ENCODE peak calls at places on chromosomes 13 and 19, in four cellular contexts. D, R, A and L are unnamed samples.

GRCh38 chr13:21069561-21070004 is 8.2 kb upstream of the LATS2 start:
- DNase-seq in D (no peak), R (no peak), A (no peak), L (no peak)

GRCh38 chr19:1836458-1837221 is 11.6 kb downstream of the REXO1 start:
- DNase-seq in D (no peak), R (no peak), A (no peak), L (no peak)

GRCh38 chr19:1997353-1998233 is 17.9 kb downstream of the BTBD2 start:
- DNase-seq in D (no peak), R (no peak), A (no peak), L (no peak)

GRCh38 chr13:30727491-30728350 is 7.6 kb upstream of the ALOX5AP start:
- DNase-seq in D (no peak), R (no peak), A (no peak), L (no peak)

GRCh38 chr13:40129467-40129866 is 474.0 kb downstream of the COG6 start:
- DNase-seq in D (no peak), R (no peak), A (no peak), L (no peak)

GRCh38 chr13:24215732-24216131 is 55.2 kb downstream of the SPATA13 start:
- DNase-seq in D (no peak), R (no peak), A (no peak), L (no peak)

GRCh38 chr13:51681037-51681678 is 96.9 kb downstream of the WDFY2 start:
- DNase-seq in D (no peak), R (no peak), A (no peak), L (no peak)

GRCh38 chr19:48458016-48458415 is 2.6 kb downstream of the KCNJ14 start:
- DNase-seq in D (no peak), R (no peak), A (no peak), L (no peak)

GRCh38 chr13:73880365-73880764 is 253.8 kb downstream of the KLF12 start:
- DNase-seq in D (no peak), R (no peak), A (no peak), L (no peak)

GRCh38 chr19:11482384-11483050 is 1.7 kb upstream of the ELAVL3 start:
- DNase-seq in D (peak; percentile 93), R (peak; percentile 81), A (peak; percentile 92), L (no peak)

GRCh38 chr13:92838786-92839185 is 387.8 kb upstream of the GPC6 start:
- DNase-seq in D (no peak), R (no peak), A (no peak), L (no peak)

GRCh38 chr13:19069684-19070397 is 111.8 kb downstream of the TUBA3C start:
- DNase-seq in D (no peak), R (no peak), A (no peak), L (peak; percentile 61)

GRCh38 chr19:12733369-12733896 is 1.1 kb downstream of the TRIR start:
- DNase-seq in D (peak; percentile 62), R (peak; percentile 28), A (no peak), L (no peak)
- TF ChIP-seq CTCF in D (peak; percentile 30), R (peak; percentile 22), A (no peak), L (peak; percentile 65)

DNA sequence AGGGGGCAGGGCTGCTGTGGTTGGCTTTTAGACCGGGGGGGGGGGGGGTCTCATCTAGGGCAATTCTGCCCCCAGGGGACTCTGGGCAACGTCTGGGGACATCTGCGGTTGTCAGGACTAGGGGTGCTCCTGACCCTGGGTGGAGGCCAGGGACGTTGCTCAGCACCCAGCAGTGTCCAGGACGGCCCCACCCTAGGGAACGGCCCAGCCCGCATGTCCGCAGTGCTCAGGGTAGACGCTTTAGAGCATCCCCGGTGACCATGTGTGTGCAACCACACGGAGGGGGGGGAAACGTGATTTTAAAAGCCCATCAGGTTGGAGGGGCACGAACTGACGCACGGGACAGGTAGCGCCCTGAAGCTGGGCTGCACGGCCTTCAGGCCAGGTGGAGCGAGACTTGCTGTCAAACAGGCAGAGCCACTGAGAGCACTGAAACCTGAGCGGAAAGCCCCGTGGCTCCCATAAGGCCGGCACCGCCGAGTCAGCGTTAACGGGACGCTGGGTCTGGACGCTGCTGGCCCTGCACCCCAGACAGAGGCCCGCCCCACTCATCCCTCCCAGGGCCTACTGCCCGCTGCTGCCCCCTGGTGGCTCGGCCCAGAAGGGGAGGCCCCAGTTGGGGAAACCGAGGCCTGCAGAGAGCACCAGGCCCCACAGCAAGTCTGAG is 8.3 kb downstream of the CACTIN start:
- DNase-seq in D (peak; percentile 87), R (peak; percentile 75), A (no peak), L (no peak)
- TF ChIP-seq CTCF in D (peak; percentile 92), R (peak; percentile 97), A (peak; percentile 95), L (peak; percentile 90)

DNA sequence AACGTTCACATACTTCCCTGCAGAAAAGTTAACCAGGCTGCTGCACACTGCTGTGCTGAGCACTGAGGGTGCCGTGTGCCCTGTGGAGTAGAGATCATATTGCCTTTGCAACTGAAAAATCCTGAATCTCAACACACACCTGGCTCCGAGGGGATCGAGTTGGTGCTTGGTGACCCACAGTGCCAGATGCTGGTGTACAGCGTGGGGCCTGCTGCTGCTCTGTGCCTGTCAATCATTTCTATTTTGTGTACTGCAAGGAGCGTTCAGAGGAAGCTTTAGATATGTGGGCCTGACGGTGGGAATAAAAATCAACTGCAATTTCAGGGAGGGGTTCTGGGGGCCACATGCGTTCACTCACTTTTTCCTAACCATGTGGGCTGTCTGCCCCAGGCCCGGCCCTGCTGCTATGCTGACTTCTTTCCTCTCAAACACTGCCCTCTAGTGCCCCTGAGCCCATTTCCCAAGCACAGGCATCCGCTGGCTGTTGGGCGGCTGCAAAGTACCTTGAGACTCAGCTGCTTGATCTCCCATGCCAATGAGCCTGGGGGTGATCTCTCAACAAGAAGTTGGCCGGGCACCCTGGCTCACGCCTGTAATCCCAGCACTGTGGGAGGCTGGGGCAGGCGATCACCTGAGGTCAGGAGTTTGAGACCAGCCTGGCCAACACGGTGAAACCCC is 9.7 kb upstream of the LENG8 start:
- DNase-seq in D (no peak), R (no peak), A (no peak), L (no peak)
- TF ChIP-seq CTCF in D (peak; percentile 33), R (no peak), A (peak; percentile 29), L (peak; percentile 70)

GRCh38 chr13:49897713-49898112 is 38.4 kb downstream of the SPRYD7 start:
- DNase-seq in D (no peak), R (no peak), A (no peak), L (no peak)
- TF ChIP-seq CTCF in D (no peak), R (no peak), A (no peak), L (no peak)

GRCh38 chr13:85812282-85812681 is 13.1 kb upstream of the SLITRK6 start:
- DNase-seq in D (no peak), R (no peak), A (no peak), L (no peak)

GRCh38 chr13:85819513-85819912 is 20.3 kb upstream of the SLITRK6 start:
- DNase-seq in D (no peak), R (no peak), A (no peak), L (no peak)

GRCh38 chr13:85816413-85816812 is 17.2 kb upstream of the SLITRK6 start:
- DNase-seq in D (no peak), R (no peak), A (no peak), L (no peak)
- TF ChIP-seq CTCF in D (no peak), R (no peak), A (no peak), L (peak; percentile 80)

GRCh38 chr19:38792250-38793111 is 3.5 kb downstream of the LGALS7B start:
- DNase-seq in D (peak; percentile 65), R (peak; percentile 69), A (peak; percentile 76), L (no peak)
- TF ChIP-seq CTCF in D (no peak), R (peak; percentile 32), A (peak; percentile 59), L (no peak)

DNA sequence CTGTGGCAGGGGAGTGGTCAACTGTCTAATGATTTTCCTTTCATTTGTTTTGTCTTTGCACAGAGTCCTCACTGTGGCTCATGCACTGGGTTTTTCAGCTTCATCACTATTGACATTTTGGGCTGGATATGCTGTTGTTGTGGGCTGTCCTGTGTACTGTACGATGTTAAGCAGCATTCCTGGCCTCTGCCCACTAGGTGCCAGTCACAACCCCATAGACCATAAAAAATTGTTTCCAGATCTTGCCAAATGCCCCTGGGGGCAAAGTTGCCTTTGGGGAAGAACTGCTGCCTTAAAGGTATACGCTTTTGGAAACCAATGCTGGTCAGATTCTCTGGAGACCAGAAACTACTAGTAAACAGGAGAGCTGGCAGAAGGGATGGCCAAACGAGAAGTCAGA is 310.4 kb downstream of the SPRY2 start:
- DNase-seq in D (no peak), R (peak; percentile 59), A (peak; percentile 46), L (no peak)
- TF ChIP-seq CTCF in D (no peak), R (peak; percentile 17), A (peak; percentile 38), L (peak; percentile 75)